ENCODE peak calls at places on chromosomes 12 and 14, in seven cellular contexts. J, Q, X, W, G, O and D are unnamed samples.

GRCh38 chr12:49462103-49462739 is 76.6 kb upstream of the KCNH3 start:
- DNase-seq in W (no peak), O (no peak), Q (peak), G (no peak), X (no peak), J (no peak), D (no peak)

GRCh38 chr14:95360828-95361227 is 41.1 kb upstream of the CLMN start:
- DNase-seq in W (no peak), Q (no peak), X (no peak), O (no peak), G (no peak), J (no peak), D (no peak)

GRCh38 chr12:3820122-3820521 is 53.1 kb downstream of the PARP11 start:
- DNase-seq in X (no peak), J (no peak), Q (no peak), W (no peak), G (peak), O (no peak), D (peak)

GRCh38 chr12:29743801-29744200 is 39.9 kb downstream of the TMTC1 start:
- DNase-seq in X (no peak), J (no peak), O (no peak), Q (no peak), G (peak), W (no peak), D (peak)

GRCh38 chr14:53529519-53529918 is 376.4 kb upstream of the DDHD1 start:
- DNase-seq in X (no peak), W (no peak), O (no peak), Q (no peak), G (no peak), J (no peak), D (no peak)

GRCh38 chr14:104881369-104881979 is 16.4 kb downstream of the CEP170B start:
- DNase-seq in W (no peak), G (no peak), J (no peak), O (no peak), X (no peak), Q (peak), D (no peak)

GRCh38 chr14:37051153-37051552 is 121.3 kb downstream of the SLC25A21 start:
- DNase-seq in G (no peak), J (no peak), Q (no peak), W (no peak), X (no peak), O (no peak), D (no peak)

GRCh38 chr12:5620896-5621295 is 189.0 kb downstream of the NTF3 start:
- DNase-seq in W (no peak), G (no peak), O (no peak), X (no peak), Q (no peak), J (no peak), D (no peak)

GRCh38 chr14:68585690-68586089 is 207.2 kb downstream of the ZFP36L1 start:
- DNase-seq in X (no peak), Q (no peak), W (no peak), G (peak), J (no peak), O (no peak), D (no peak)

GRCh38 chr12:63963863-63964262 is 119.4 kb downstream of the SRGAP1 start:
- DNase-seq in X (no peak), O (no peak), Q (no peak), G (no peak), W (no peak), J (no peak), D (no peak)

GRCh38 chr12:106127289-106128126 is 11.2 kb downstream of the NUAK1 start:
- DNase-seq in O (no peak), X (no peak), W (no peak), Q (no peak), J (no peak), G (peak), D (no peak)

GRCh38 chr12:127400231-127400630 is 866.7 kb upstream of the TMEM132C start:
- DNase-seq in W (no peak), X (no peak), G (no peak), J (no peak), Q (no peak), O (no peak), D (peak)

GRCh38 chr12:98253207-98253606 is 262.2 kb upstream of the TMPO start:
- DNase-seq in W (no peak), G (no peak), Q (no peak), J (no peak), X (no peak), O (no peak), D (no peak)

GRCh38 chr14:95137804-95138167 is 19.5 kb downstream of the DICER1 start:
- DNase-seq in J (no peak), W (no peak), Q (no peak), X (no peak), G (no peak), O (no peak), D (no peak)

GRCh38 chr14:38189930-38190726 is 17.6 kb upstream of the SSTR1 start:
- DNase-seq in G (no peak), J (no peak), W (no peak), Q (no peak), O (no peak), X (no peak), D (no peak)

GRCh38 chr14:84937044-84937443 is 592.9 kb upstream of the FLRT2 start:
- DNase-seq in Q (no peak), J (no peak), W (no peak), X (no peak), G (no peak), O (no peak), D (no peak)

GRCh38 chr12:26369588-26369987 is 174.2 kb downstream of the SSPN start:
- DNase-seq in X (no peak), W (no peak), Q (no peak), O (no peak), G (peak), J (no peak), D (peak)

GRCh38 chr12:103626498-103626897 is 39.4 kb downstream of the STAB2 start:
- DNase-seq in O (no peak), X (no peak), J (no peak), Q (peak), W (no peak), G (peak), D (peak)

GRCh38 chr14:70005281-70005805 is 126.1 kb downstream of the SMOC1 start:
- DNase-seq in X (no peak), W (no peak), G (no peak), O (no peak), J (no peak), Q (no peak), D (no peak)

GRCh38 chr12:52391618-52392002 is 6.2 kb upstream of the KRT84 start:
- DNase-seq in Q (no peak), X (no peak), W (no peak), G (no peak), O (peak), J (no peak), D (no peak)

GRCh38 chr12:116863275-116863767 is 17.9 kb downstream of the HRK start:
- DNase-seq in Q (no peak), J (no peak), W (no peak), G (peak), X (no peak), O (no peak), D (peak)

GRCh38 chr12:102675672-102676071 is 195.3 kb upstream of the IGF1 start:
- DNase-seq in X (no peak), Q (no peak), J (no peak), O (no peak), G (peak), W (no peak), D (peak)

GRCh38 chr14:57402173-57402852 is 11.9 kb downstream of the NAA30 start:
- DNase-seq in W (no peak), J (no peak), G (no peak), O (no peak), X (no peak), Q (no peak), D (no peak)

GRCh38 chr14:50331596-50331995 is 19.5 kb downstream of the DMAC2L start:
- DNase-seq in G (no peak), W (no peak), Q (no peak), O (no peak), J (no peak), X (no peak), D (no peak)

GRCh38 chr14:86055512-86055911 is 525.6 kb downstream of the FLRT2 start:
- DNase-seq in O (no peak), X (no peak), J (no peak), W (peak), Q (no peak), G (peak), D (no peak)

GRCh38 chr12:64270411-64270810 is 48.3 kb upstream of the KICS2 start:
- DNase-seq in Q (no peak), X (no peak), O (no peak), J (no peak), G (no peak), W (no peak), D (no peak)

GRCh38 chr12:24996820-24997219 is 47.9 kb upstream of the BCAT1 start:
- DNase-seq in G (no peak), Q (no peak), O (no peak), J (no peak), W (no peak), X (no peak), D (no peak)

GRCh38 chr12:48084841-48085460 is 20.9 kb downstream of the SENP1 start:
- DNase-seq in X (no peak), G (no peak), O (no peak), J (no peak), Q (no peak), W (no peak), D (no peak)

GRCh38 chr12:24109381-24110039 is 160.0 kb upstream of the SOX5 start:
- DNase-seq in G (peak), X (no peak), O (no peak), J (no peak), Q (no peak), W (no peak), D (no peak)

GRCh38 chr14:98218213-98218612 is 1053.8 kb downstream of the BCL11B start:
- DNase-seq in Q (no peak), W (no peak), J (no peak), G (no peak), X (no peak), O (no peak), D (no peak)

GRCh38 chr12:6700646-6701051 is at the start of gene PIANP:
- DNase-seq in X (no peak), W (peak), Q (no peak), O (no peak), J (peak), G (peak), D (no peak)

GRCh38 chr12:47164730-47165439 is 85.1 kb upstream of the AMIGO2 start:
- DNase-seq in O (no peak), W (no peak), J (no peak), G (peak), X (no peak), Q (no peak), D (no peak)

GRCh38 chr12:106342397-106343212 is 14.9 kb upstream of the POLR3B start:
- DNase-seq in W (no peak), Q (peak), O (no peak), X (no peak), J (no peak), G (peak), D (peak)

GRCh38 chr12:32895688-32896437 is 714 bp downstream of the PKP2 start:
- DNase-seq in Q (no peak), W (no peak), J (no peak), G (no peak), O (no peak), X (no peak), D (no peak)

GRCh38 chr14:24389266-24389855 is 9.4 kb upstream of the NYNRIN start:
- DNase-seq in W (no peak), X (no peak), Q (no peak), O (no peak), G (peak), J (no peak), D (no peak)